ENCODE peak calls at places on chromosomes 6 and 20, in nine cellular contexts. H, G, I, B, F, O, E, K and Q are unnamed samples. For H3K27me3, the result is how much of the 10 kb centered on the place peaks cover.

GRCh38 chr20:31924561-31924960 is 27.3 kb downstream of the PDRG1 start:
- DNase-seq in H (no peak), B (no peak), O (no peak), E (no peak), G (no peak), F (no peak), K (no peak), I (no peak), Q (no peak)

GRCh38 chr6:42392871-42393270 is 58.9 kb downstream of the TRERF1 start:
- DNase-seq in I (no peak), E (no peak), K (no peak), F (peak), B (no peak), O (no peak), H (no peak), G (no peak), Q (no peak)

GRCh38 chr6:161882196-161882595 is 608.3 kb upstream of the AGPAT4 start:
- DNase-seq in E (no peak), K (no peak), I (peak), B (no peak), H (no peak), G (no peak), F (no peak), O (no peak), Q (no peak)

GRCh38 chr6:37029249-37029959 is 23.9 kb downstream of the FGD2 start:
- DNase-seq in H (peak), K (peak), E (peak), I (peak), O (peak), B (no peak), G (peak), F (peak), Q (peak)

GRCh38 chr6:44976677-44977405 is 351.3 kb upstream of the RUNX2 start:
- DNase-seq in G (no peak), E (no peak), K (no peak), I (no peak), O (no peak), F (no peak), B (no peak), H (no peak), Q (no peak)

GRCh38 chr20:6038256-6038655 is 15.6 kb downstream of the LRRN4 start:
- DNase-seq in E (no peak), B (no peak), F (no peak), I (no peak), H (no peak), K (no peak), G (no peak), O (peak), Q (no peak)

GRCh38 chr6:61558796-61559195 is 727.2 kb downstream of the KHDRBS2 start:
- DNase-seq in I (no peak), O (no peak), B (no peak), E (no peak), K (no peak), G (no peak), F (no peak), H (no peak), Q (no peak)

GRCh38 chr6:127832381-127832780 is 68.5 kb downstream of the THEMIS start:
- DNase-seq in O (no peak), I (no peak), G (no peak), F (no peak), E (no peak), B (no peak), K (no peak), H (no peak), Q (no peak)

GRCh38 chr20:48725589-48725991 is 102.2 kb downstream of the PREX1 start:
- DNase-seq in E (peak), H (no peak), B (no peak), G (no peak), K (no peak), F (peak), I (no peak), O (no peak), Q (peak)

GRCh38 chr20:51985753-51986152 is 183.4 kb upstream of the SALL4 start:
- DNase-seq in E (no peak), I (no peak), K (no peak), O (no peak), F (peak), B (no peak), G (no peak), H (no peak), Q (no peak)

GRCh38 chr6:43504756-43505593 is 5.2 kb downstream of the LRRC73 start:
- DNase-seq in G (no peak), F (no peak), H (peak), I (no peak), E (no peak), O (no peak), B (no peak), K (no peak), Q (no peak)

GRCh38 chr20:43911066-43911465 is 3.6 kb upstream of the TOX2 start:
- DNase-seq in B (no peak), G (no peak), I (peak), H (no peak), K (no peak), O (no peak), F (peak), E (peak), Q (no peak)

GRCh38 chr6:167292301-167293087 is 1.4 kb downstream of the UNC93A start:
- DNase-seq in K (no peak), O (no peak), F (no peak), I (no peak), H (peak), G (no peak), B (no peak), E (no peak), Q (no peak)

GRCh38 chr6:165767228-165767627 is 104.2 kb upstream of the PDE10A start:
- DNase-seq in H (no peak), K (no peak), F (no peak), O (no peak), G (no peak), E (peak), B (no peak), I (no peak), Q (no peak)

GRCh38 chr20:1391640-1392442 is 1.0 kb downstream of the FKBP1A start:
- DNase-seq in E (no peak), H (peak), O (peak), K (peak), I (peak), G (no peak), B (no peak), F (no peak), Q (peak)

GRCh38 chr6:165298426-165298825 is 11.0 kb downstream of the C6orf118 start:
- DNase-seq in K (no peak), B (no peak), H (no peak), O (no peak), F (no peak), I (no peak), G (no peak), E (no peak), Q (no peak)

GRCh38 chr20:22779878-22780277 is 195.5 kb upstream of the FOXA2 start:
- DNase-seq in B (no peak), F (no peak), G (no peak), K (no peak), H (no peak), E (no peak), I (no peak), O (no peak), Q (no peak)
- H3K4me3 ChIP-seq in B (no peak), F (no peak), G (no peak), K (no peak), H (no peak), E (no peak), I (no peak), O (no peak), Q (no peak)

GRCh38 chr20:34925981-34926380 is 29.6 kb downstream of the GSS start:
- DNase-seq in I (no peak), G (no peak), K (no peak), E (no peak), O (no peak), B (no peak), F (no peak), H (no peak), Q (no peak)

GRCh38 chr20:34928411-34928810 is 27.2 kb downstream of the GSS start:
- DNase-seq in E (no peak), O (no peak), I (no peak), G (no peak), B (no peak), F (no peak), K (no peak), H (no peak), Q (no peak)

GRCh38 chr20:34927736-34928135 is 27.9 kb downstream of the GSS start:
- DNase-seq in H (no peak), I (no peak), K (no peak), O (no peak), F (no peak), G (no peak), B (no peak), E (no peak), Q (no peak)

DNA sequence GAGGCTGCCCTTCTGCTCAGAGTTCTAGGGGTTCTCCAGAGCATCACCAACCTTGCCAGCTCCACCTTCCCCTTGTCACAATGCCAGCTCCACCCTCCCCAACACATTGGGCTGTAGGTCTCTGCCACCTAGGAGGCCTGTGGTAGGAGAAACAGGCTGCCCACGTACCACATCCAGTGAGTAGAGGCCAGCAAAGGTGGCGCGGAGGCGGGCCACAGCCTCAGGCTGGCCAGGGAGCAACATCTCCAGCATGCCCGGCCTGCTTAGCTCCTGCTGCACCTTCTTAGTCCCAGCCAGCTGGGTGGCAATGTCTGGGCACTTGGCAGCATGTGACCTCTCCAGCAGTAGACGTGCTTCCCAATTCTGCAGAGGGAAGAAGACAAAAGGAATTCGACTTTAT is 23.8 kb downstream of the GSS start:
- DNase-seq in F (no peak), K (no peak), I (no peak), E (no peak), H (no peak), O (no peak), B (no peak), G (no peak), Q (no peak)
- H3K27me3 ChIP-seq in F (under half), K (under half), I (under half), E (under half), H (under half), O (under half), B (under half), G (under half), Q (under half)

GRCh38 chr20:62358171-62358719 is 8.9 kb downstream of the LAMA5 start:
- DNase-seq in H (no peak), K (no peak), G (peak), F (no peak), O (no peak), E (no peak), B (no peak), I (no peak), Q (peak)

GRCh38 chr20:62356948-62357667 is 10.0 kb downstream of the LAMA5 start:
- DNase-seq in E (peak), G (peak), F (no peak), H (no peak), B (no peak), I (no peak), K (no peak), O (no peak), Q (peak)

GRCh38 chr20:62357681-62358080 is 9.4 kb downstream of the LAMA5 start:
- DNase-seq in K (no peak), I (no peak), F (no peak), E (no peak), O (no peak), B (no peak), G (peak), H (no peak), Q (peak)

GRCh38 chr20:62359491-62360121 is 7.5 kb downstream of the LAMA5 start:
- DNase-seq in E (peak), G (no peak), O (no peak), B (no peak), K (peak), F (no peak), I (no peak), H (no peak), Q (peak)

DNA sequence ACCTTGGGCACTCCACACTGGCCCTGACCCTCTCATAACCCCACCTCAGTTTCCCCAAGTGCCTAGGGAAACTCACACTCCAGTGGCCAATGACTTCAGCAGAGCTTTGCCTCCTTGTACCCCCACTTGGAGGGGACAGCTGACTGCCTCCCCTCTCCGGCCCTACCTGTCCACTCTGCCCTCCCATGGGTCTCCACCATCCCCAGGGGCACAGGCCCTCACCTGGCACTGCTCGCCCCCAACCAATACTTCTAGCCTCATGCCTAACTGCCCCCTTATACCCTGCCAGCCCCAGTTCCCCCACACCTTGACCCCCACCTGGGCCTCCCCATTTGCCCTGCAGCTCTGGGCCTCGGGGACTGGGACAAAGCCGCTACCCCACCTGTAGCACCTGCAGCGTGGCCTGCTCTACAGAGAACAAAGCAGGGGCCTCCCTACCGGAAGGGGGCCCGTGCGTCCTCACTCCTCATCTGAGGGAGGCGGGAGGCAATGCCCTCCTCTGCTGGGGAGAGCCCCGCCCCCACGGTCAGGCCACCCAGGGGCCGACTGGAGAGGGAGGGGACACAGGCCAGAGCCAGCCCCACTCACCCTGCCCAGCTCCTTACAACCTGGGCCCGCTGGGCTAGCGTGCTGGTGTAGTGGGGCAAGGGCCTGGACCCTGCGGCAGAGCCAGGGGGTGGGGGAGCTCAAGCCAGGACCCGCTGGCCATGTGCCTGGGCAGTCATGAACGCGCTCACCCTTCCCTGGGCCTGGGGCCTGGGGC is 8.2 kb downstream of the LAMA5 start:
- DNase-seq in B (no peak), E (no peak), O (peak), F (no peak), G (peak), I (no peak), K (no peak), H (no peak), Q (peak)
- H3K4me3 ChIP-seq in B (no peak), E (no peak), O (no peak), F (no peak), G (no peak), I (no peak), K (peak), H (no peak), Q (no peak)

GRCh38 chr20:62547364-62547763 is 71.6 kb upstream of the GATA5 start:
- DNase-seq in I (no peak), O (no peak), K (no peak), G (no peak), H (no peak), B (no peak), F (no peak), E (no peak), Q (no peak)
- H3K27me3 ChIP-seq in I (under half), O (under half), K (half or more), G (under half), H (under half), B (under half), F (under half), E (under half), Q (under half)